ENCODE peak calls at places on chromosomes 4 and X, in five cellular contexts. N is effector memory CD4-positive, alpha-beta T cell; Q is esophagus squamous epithelium; K is IMR-90; H is neuronal stem cell. J is an unnamed sample.

GRCh38 chr4:6071191-6071958 is 53.1 kb upstream of the C4orf50 start:
- DNase-seq in N (no peak), Q (no peak), K (no peak), H (no peak), J (no peak)

GRCh38 chr4:110119880-110120279 is 78.5 kb downstream of the ELOVL6 start:
- DNase-seq in N (no peak), Q (no peak), K (peak; percentile 76), H (peak; percentile 9), J (no peak)

GRCh38 chr4:75248770-75249467 is 265.3 kb downstream of the RCHY1 start:
- DNase-seq in N (no peak), Q (no peak), K (no peak), H (no peak), J (no peak)

GRCh38 chr4:187172340-187172761 is 448.7 kb upstream of the FAT1 start:
- DNase-seq in N (no peak), Q (no peak), K (no peak), H (no peak), J (no peak)

GRCh38 chr4:137621056-137621455 is 88.8 kb upstream of the PCDH18 start:
- DNase-seq in N (no peak), Q (no peak), K (no peak), H (peak; percentile 67), J (no peak)

GRCh38 chrX:42732506-42732905 is 45.5 kb downstream of the PPP1R2C start:
- DNase-seq in N (no peak), Q (no peak), K (no peak), H (no peak), J (no peak)

GRCh38 chrX:155888139-155888538 is 7.0 kb downstream of the VAMP7 start:
- DNase-seq in N (no peak), Q (no peak), K (peak; percentile 87), H (no peak), J (no peak)

GRCh38 chr4:1980561-1981041 is 28.2 kb downstream of the NELFA start:
- DNase-seq in N (no peak), Q (no peak), K (no peak), H (no peak), J (no peak)

GRCh38 chr4:17781072-17781830 is at the start of gene FAM184B:
- DNase-seq in N (no peak), Q (no peak), K (no peak), H (peak; percentile 30), J (no peak)

GRCh38 chr4:171746418-171746817 is 66.8 kb upstream of the GALNTL6 start:
- DNase-seq in N (no peak), Q (no peak), K (no peak), H (no peak), J (no peak)

GRCh38 chrX:153409414-153410101 is 1.7 kb upstream of the ZFP92 start:
- DNase-seq in N (no peak), Q (no peak), K (no peak), H (no peak), J (no peak)

GRCh38 chr4:41074227-41074626 is 140.1 kb downstream of the APBB2 start:
- DNase-seq in N (no peak), Q (no peak), K (no peak), H (no peak), J (no peak)

GRCh38 chr4:41069268-41069667 is 145.1 kb downstream of the APBB2 start:
- DNase-seq in N (no peak), Q (no peak), K (peak; percentile 49), H (no peak), J (no peak)

GRCh38 chr4:41069838-41070237 is 144.5 kb downstream of the APBB2 start:
- DNase-seq in N (no peak), Q (no peak), K (no peak), H (no peak), J (no peak)

GRCh38 chr4:41070516-41071281 is 143.6 kb downstream of the APBB2 start:
- DNase-seq in N (no peak), Q (no peak), K (peak; percentile 9), H (no peak), J (no peak)

GRCh38 chr4:41072021-41072777 is 142.1 kb downstream of the APBB2 start:
- DNase-seq in N (no peak), Q (no peak), K (no peak), H (no peak), J (no peak)
- H3K4me1 ChIP-seq in N (no peaks in the 10 kb centered on the region), Q (no peaks in the 10 kb centered on the region), K (peaks cover 7% of the 10 kb centered on the region), H (peaks cover 7% of the 10 kb centered on the region), J (no peaks in the 10 kb centered on the region)

GRCh38 chr4:99082192-99082591 is 6.4 kb downstream of the ADH5 start:
- DNase-seq in N (no peak), Q (no peak), K (no peak), H (no peak), J (no peak)
- H3K36me3 ChIP-seq in N (peaks cover 71% of the 10 kb centered on the region), Q (peaks cover 9% of the 10 kb centered on the region), K (peaks cover 44% of the 10 kb centered on the region), H (peaks cover 95% of the 10 kb centered on the region), J (peaks cover 84% of the 10 kb centered on the region)

GRCh38 chr4:176261018-176261417 is 8.0 kb downstream of the ASB5 start:
- DNase-seq in N (no peak), Q (no peak), K (no peak), H (no peak), J (no peak)

GRCh38 chr4:176258135-176258534 is 10.9 kb downstream of the ASB5 start:
- DNase-seq in N (no peak), Q (no peak), K (no peak), H (no peak), J (no peak)

GRCh38 chr4:176261481-176261880 is 7.5 kb downstream of the ASB5 start:
- DNase-seq in N (no peak), Q (no peak), K (peak; percentile 80), H (no peak), J (no peak)

GRCh38 chr4:176259330-176260090 is 9.5 kb downstream of the ASB5 start:
- DNase-seq in N (no peak), Q (no peak), K (peak; percentile 80), H (no peak), J (no peak)

DNA sequence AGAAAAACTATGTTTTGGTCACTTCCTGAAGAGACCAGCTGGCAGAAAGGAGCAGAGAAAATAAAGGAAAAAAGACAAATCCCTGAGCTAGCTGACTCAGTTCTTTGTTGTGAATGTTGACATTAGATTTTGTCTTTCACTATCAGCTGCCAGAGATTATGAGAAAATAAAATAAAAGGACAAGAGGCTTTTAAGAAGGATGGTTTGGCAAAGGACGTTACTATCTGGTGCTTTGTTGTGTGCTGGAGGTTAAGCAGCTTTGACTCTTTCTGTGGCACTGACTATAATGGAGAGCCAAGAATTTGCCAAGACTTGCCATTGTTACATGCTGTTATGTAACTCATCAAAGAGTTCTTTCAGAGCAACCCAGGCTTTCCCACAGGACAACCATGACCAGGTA is 12.1 kb downstream of the ASB5 start:
- DNase-seq in N (no peak), Q (no peak), K (peak; percentile 39), H (peak; percentile 6), J (no peak)
- H3K27ac ChIP-seq in N (no peak overlapping the region), Q (no peak overlapping the region), K (no peak overlapping the region), H (no peak overlapping the region), J (no peak overlapping the region)

GRCh38 chr4:118975487-118976192 is 87.0 kb downstream of the SYNPO2 start:
- DNase-seq in N (no peak), Q (no peak), K (no peak), H (no peak), J (no peak)

GRCh38 chr4:118969359-118969758 is 80.7 kb downstream of the SYNPO2 start:
- DNase-seq in N (no peak), Q (no peak), K (peak; percentile 82), H (no peak), J (no peak)

GRCh38 chr4:118974758-118975157 is 86.1 kb downstream of the SYNPO2 start:
- DNase-seq in N (no peak), Q (no peak), K (peak; percentile 63), H (no peak), J (no peak)

GRCh38 chr4:118972167-118972566 is 83.5 kb downstream of the SYNPO2 start:
- DNase-seq in N (no peak), Q (no peak), K (no peak), H (no peak), J (no peak)

DNA sequence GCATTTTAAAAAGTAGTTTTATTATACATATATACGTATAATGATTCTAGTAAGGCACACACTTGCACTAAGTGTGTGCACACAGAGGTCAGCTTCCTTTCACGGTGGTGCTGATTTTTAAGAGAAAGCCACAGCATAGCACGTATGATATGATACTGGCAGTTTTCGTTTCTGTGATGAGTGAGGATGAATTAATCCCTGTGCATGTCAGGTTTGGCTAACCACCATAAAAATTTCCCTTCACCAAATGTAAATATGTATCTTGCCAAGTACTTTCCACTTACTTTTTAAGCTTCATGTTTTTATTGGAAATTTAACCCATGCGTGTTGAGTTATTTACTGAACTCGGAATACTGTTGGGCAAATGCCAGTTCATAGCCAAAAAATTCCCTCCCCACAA is 84.6 kb downstream of the SYNPO2 start:
- DNase-seq in N (no peak), Q (no peak), K (no peak), H (no peak), J (no peak)
- H3K4me1 ChIP-seq in N (no peaks in the 10 kb centered on the region), Q (peaks cover 11% of the 10 kb centered on the region), K (peaks cover 5% of the 10 kb centered on the region), H (no peaks in the 10 kb centered on the region), J (peaks cover 57% of the 10 kb centered on the region)

GRCh38 chr4:57020467-57021101 is 41.9 kb downstream of the POLR2B start:
- DNase-seq in N (no peak), Q (no peak), K (peak; percentile 94), H (no peak), J (no peak)
- H3K36me3 ChIP-seq in N (peaks cover 82% of the 10 kb centered on the region), Q (peaks cover 20% of the 10 kb centered on the region), K (peaks cover 33% of the 10 kb centered on the region), H (peaks cover 99% of the 10 kb centered on the region), J (peaks cover 61% of the 10 kb centered on the region)

GRCh38 chr4:26830016-26830415 is 30.6 kb upstream of the STIM2 start:
- DNase-seq in N (no peak), Q (no peak), K (no peak), H (no peak), J (no peak)
- H3K27ac ChIP-seq in N (no peak overlapping the region), Q (no peak overlapping the region), K (no peak overlapping the region), H (no peak overlapping the region), J (no peak overlapping the region)